ENCODE peak calls at places on chromosomes 12 and 14, in five cellular contexts. Z is astrocyte of the cerebellum, R is GM12865, E is PC-9, H is glutamatergic neuron. I is an unnamed sample.

GRCh38 chr12:32455607-32456063 is 56.3 kb downstream of the FGD4 start:
- DNase-seq in E (peak), Z (peak), R (peak), H (no peak), I (peak)

GRCh38 chr12:52836491-52837175 is 2.5 kb upstream of the KRT79 start:
- DNase-seq in E (no peak), R (no peak), Z (no peak), H (no peak), I (no peak)

GRCh38 chr12:106138646-106139421 is at the start of gene NUAK1:
- DNase-seq in H (peak), Z (no peak), E (peak), R (no peak), I (peak)

GRCh38 chr12:10069099-10069498 is 29.7 kb downstream of the CLEC1A start:
- DNase-seq in Z (no peak), H (no peak), R (no peak), E (no peak), I (peak)

GRCh38 chr12:76236640-76237039 is 111.6 kb downstream of the BBS10 start:
- DNase-seq in E (peak), Z (no peak), H (no peak), R (no peak), I (no peak)

GRCh38 chr12:110635055-110635454 is 21.1 kb downstream of the TCTN1 start:
- DNase-seq in E (no peak), Z (no peak), H (no peak), R (no peak), I (no peak)

GRCh38 chr12:6178981-6179761 is 21.0 kb upstream of the CD9 start:
- DNase-seq in Z (no peak), E (no peak), H (no peak), R (no peak), I (no peak)

GRCh38 chr14:103624860-103625259 is 4.2 kb upstream of the KLC1 start:
- DNase-seq in R (peak), E (peak), H (no peak), Z (no peak), I (peak)

GRCh38 chr12:18400186-18400585 is 138.9 kb downstream of the PIK3C2G start:
- DNase-seq in R (no peak), Z (peak), E (no peak), H (no peak), I (peak)

GRCh38 chr14:103836976-103837725 is 10.2 kb downstream of the PPP1R13B start:
- DNase-seq in R (no peak), Z (no peak), E (no peak), H (no peak), I (peak)

GRCh38 chr14:76939015-76939742 is 89.3 kb downstream of the IRF2BPL start:
- DNase-seq in H (no peak), Z (no peak), R (no peak), E (no peak), I (no peak)
- TF ChIP-seq CTCF in H (no peak), Z (no peak), R (no peak), E (no peak), I (no peak)

GRCh38 chr14:101506211-101506920 is 54.9 kb upstream of the DIO3 start:
- DNase-seq in Z (no peak), H (peak), R (no peak), E (no peak), I (no peak)
- TF ChIP-seq CTCF in Z (no peak), H (no peak), R (no peak), E (no peak), I (no peak)

GRCh38 chr14:24631749-24632335 is 2.1 kb downstream of the GZMB start:
- DNase-seq in H (no peak), E (no peak), Z (no peak), R (no peak), I (no peak)
- TF ChIP-seq CTCF in H (no peak), E (no peak), Z (no peak), R (no peak), I (no peak)

GRCh38 chr14:47276931-47277330 is 398.5 kb downstream of the MDGA2 start:
- DNase-seq in E (no peak), Z (no peak), R (no peak), H (no peak), I (no peak)

GRCh38 chr14:47277703-47278102 is 397.7 kb downstream of the MDGA2 start:
- DNase-seq in R (no peak), E (no peak), Z (no peak), H (no peak), I (no peak)

GRCh38 chr14:47284283-47284682 is 391.1 kb downstream of the MDGA2 start:
- DNase-seq in Z (no peak), E (no peak), H (no peak), R (no peak), I (no peak)

GRCh38 chr14:47273939-47274338 is 401.5 kb downstream of the MDGA2 start:
- DNase-seq in H (no peak), R (no peak), Z (no peak), E (no peak), I (no peak)

GRCh38 chr14:47278233-47278842 is 397.1 kb downstream of the MDGA2 start:
- DNase-seq in E (peak), Z (no peak), R (peak), H (peak), I (no peak)
- TF ChIP-seq CTCF in E (peak), Z (peak), R (peak), H (peak), I (peak)

GRCh38 chr12:64633940-64634337 is 23.6 kb downstream of the RASSF3 start:
- DNase-seq in E (peak), R (no peak), H (no peak), Z (peak), I (peak)
- TF ChIP-seq CTCF in E (no peak), R (no peak), H (no peak), Z (no peak), I (no peak)

DNA sequence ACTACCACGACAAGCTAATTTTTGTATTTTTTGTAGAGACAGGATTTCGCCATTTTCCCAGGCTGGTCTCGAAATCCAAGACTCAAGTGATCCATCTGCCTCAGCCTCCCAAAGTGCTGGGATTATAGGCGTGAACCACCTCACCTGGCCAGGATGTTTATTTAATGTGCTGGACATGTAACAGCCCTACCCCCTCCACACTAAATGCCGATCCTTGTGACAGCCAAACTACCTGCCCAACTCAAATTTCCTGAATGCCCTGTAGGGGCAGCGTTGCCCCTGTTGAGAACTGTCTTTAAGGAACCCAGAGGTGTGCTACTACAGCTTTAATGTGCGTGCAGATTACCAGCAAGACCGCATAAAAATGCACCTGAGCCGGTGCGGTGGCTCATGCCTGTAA is 48.1 kb downstream of the KCNK13 start:
- DNase-seq in H (peak), R (no peak), Z (no peak), E (no peak), I (no peak)
- TF ChIP-seq CTCF in H (peak), R (peak), Z (peak), E (peak), I (no peak)

GRCh38 chr14:25237845-25238244 is 187.9 kb upstream of the STXBP6 start:
- DNase-seq in E (peak), R (no peak), Z (no peak), H (peak), I (no peak)
- TF ChIP-seq CTCF in E (no peak), R (no peak), Z (peak), H (no peak), I (no peak)

GRCh38 chr12:121626087-121626852 is at the start of gene ORAI1:
- DNase-seq in E (peak), Z (peak), H (peak), R (peak), I (peak)
- TF ChIP-seq CTCF in E (no peak), Z (no peak), H (no peak), R (no peak), I (no peak)

GRCh38 chr12:20798561-20798960 is 11.9 kb upstream of the SLCO1B3 start:
- DNase-seq in E (no peak), H (no peak), Z (peak), R (peak), I (no peak)
- TF ChIP-seq CTCF in E (peak), H (no peak), Z (peak), R (no peak), I (no peak)

DNA sequence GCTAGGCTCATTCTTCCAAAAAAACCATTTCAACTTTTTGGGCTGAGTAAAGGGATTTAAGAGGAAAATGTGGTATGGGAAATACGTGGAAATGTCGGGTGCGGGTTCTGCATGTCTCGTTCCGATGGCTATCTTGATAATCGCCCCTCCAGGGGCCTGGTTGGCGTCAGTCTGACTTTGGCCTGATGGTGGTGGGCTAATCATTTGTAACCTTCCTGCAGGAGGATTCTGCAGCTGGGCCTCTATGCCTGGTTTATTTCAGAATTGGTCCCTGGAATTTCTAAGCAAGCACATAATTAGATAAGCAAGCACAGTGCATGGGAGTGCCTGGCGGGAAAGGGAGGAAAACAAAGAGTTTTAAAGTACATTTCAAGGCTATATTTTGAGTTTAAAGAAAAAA is 14.8 kb upstream of the SLC4A8 start:
- DNase-seq in Z (no peak), E (no peak), H (no peak), R (no peak), I (no peak)
- TF ChIP-seq CTCF in Z (no peak), E (no peak), H (no peak), R (no peak), I (no peak)

I was measured in AG10803.